ENCODE peak calls at places on chromosomes 3 and 15, in four cellular contexts. S is GM12865, Y is body of pancreas, A is prostate gland. E is an unnamed sample.

GRCh38 chr15:60392986-60393811 is 4.6 kb downstream of the ANXA2 start:
- DNase-seq in S (no peak), Y (peak), A (peak), E (no peak)

GRCh38 chr3:114892117-114892870 is 254.8 kb downstream of the ZBTB20 start:
- DNase-seq in S (no peak), Y (peak), A (no peak), E (no peak)

GRCh38 chr3:160921020-160921635 is 165.1 kb downstream of the PPM1L start:
- DNase-seq in S (peak), Y (peak), A (no peak), E (peak)

GRCh38 chr3:188320757-188321156 is 166.8 kb downstream of the LPP start:
- DNase-seq in S (no peak), Y (no peak), A (no peak), E (no peak)

GRCh38 chr15:82556315-82557035 is 16.2 kb upstream of the RPS17 start:
- DNase-seq in S (no peak), Y (no peak), A (no peak), E (no peak)

GRCh38 chr3:168100777-168101492 is 5.2 kb upstream of the GOLIM4 start:
- DNase-seq in S (no peak), Y (no peak), A (no peak), E (no peak)

GRCh38 chr15:44541282-44541958 is 4.5 kb downstream of the EIF3J start:
- DNase-seq in S (no peak), Y (no peak), A (no peak), E (no peak)

GRCh38 chr3:40930772-40931171 is 268.5 kb upstream of the CTNNB1 start:
- DNase-seq in S (no peak), Y (peak), A (no peak), E (no peak)

GRCh38 chr15:40084657-40085056 is 24.0 kb downstream of the BMF start:
- DNase-seq in S (no peak), Y (no peak), A (no peak), E (no peak)

GRCh38 chr3:140276698-140277097 is 341.7 kb downstream of the CLSTN2 start:
- DNase-seq in S (peak), Y (no peak), A (no peak), E (no peak)
- TF ChIP-seq CTCF in S (peak), Y (peak), A (peak), E (peak)

DNA sequence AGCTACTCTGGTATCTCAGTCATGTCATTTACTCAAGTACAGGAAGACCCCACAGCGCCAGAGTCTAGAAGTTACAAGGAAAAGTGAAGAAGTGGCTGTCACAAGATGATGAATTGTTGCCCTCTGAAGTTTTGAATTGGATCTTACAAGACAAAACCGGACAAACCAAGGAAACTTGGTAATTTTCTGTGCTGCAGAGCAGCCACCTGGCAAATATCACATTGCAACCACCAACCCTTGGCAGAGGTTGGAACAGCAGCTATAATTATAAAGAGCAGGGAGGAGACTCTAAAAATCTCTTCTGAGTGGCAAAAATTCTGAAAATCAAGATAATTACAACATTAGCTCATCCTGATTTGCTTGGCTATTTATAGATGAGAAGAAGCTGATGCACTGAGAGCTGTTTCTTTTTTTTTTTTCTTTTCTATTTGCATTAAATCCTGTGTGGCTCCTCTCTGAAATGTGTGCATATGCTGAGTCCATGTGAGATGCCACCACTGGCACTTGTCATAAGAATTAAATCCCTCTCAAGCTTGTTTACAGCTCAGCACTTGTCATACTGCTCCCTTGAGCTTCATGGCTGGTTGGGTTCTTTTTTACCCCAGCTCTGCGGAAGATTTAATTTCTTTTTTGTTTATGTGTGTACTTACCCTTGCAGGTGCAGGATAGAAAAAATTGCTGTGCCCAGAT is 68.0 kb upstream of the MNS1 start:
- DNase-seq in S (peak), Y (no peak), A (no peak), E (no peak)
- TF ChIP-seq CTCF in S (no peak), Y (no peak), A (no peak), E (no peak)

GRCh38 chr3:43882976-43883680 is 192.4 kb downstream of the ABHD5 start:
- DNase-seq in S (no peak), Y (no peak), A (no peak), E (no peak)

GRCh38 chr3:43876648-43877047 is 185.9 kb downstream of the ABHD5 start:
- DNase-seq in S (no peak), Y (no peak), A (no peak), E (no peak)

GRCh38 chr3:43874290-43874689 is 183.6 kb downstream of the ABHD5 start:
- DNase-seq in S (no peak), Y (no peak), A (no peak), E (no peak)

GRCh38 chr3:43883729-43884396 is 193.1 kb downstream of the ABHD5 start:
- DNase-seq in S (no peak), Y (peak), A (peak), E (no peak)

GRCh38 chr3:43879166-43879565 is 188.4 kb downstream of the ABHD5 start:
- DNase-seq in S (peak), Y (no peak), A (no peak), E (peak)
- TF ChIP-seq CTCF in S (peak), Y (no peak), A (no peak), E (peak)

GRCh38 chr15:38562278-38562677 is 2.3 kb downstream of the RASGRP1 start:
- DNase-seq in S (peak), Y (no peak), A (no peak), E (no peak)

GRCh38 chr15:38563723-38564519 is 693 bp downstream of the RASGRP1 start:
- DNase-seq in S (peak), Y (peak), A (peak), E (peak)

GRCh38 chr15:38565287-38565670 is 665 bp upstream of the RASGRP1 start:
- DNase-seq in S (no peak), Y (no peak), A (no peak), E (no peak)

GRCh38 chr15:38560456-38560926 is 4.1 kb downstream of the RASGRP1 start:
- DNase-seq in S (peak), Y (no peak), A (no peak), E (peak)

GRCh38 chr15:38564557-38565286 is at the start of gene RASGRP1:
- DNase-seq in S (peak), Y (peak), A (peak), E (peak)
- TF ChIP-seq CTCF in S (peak), Y (no peak), A (peak), E (peak)

DNA sequence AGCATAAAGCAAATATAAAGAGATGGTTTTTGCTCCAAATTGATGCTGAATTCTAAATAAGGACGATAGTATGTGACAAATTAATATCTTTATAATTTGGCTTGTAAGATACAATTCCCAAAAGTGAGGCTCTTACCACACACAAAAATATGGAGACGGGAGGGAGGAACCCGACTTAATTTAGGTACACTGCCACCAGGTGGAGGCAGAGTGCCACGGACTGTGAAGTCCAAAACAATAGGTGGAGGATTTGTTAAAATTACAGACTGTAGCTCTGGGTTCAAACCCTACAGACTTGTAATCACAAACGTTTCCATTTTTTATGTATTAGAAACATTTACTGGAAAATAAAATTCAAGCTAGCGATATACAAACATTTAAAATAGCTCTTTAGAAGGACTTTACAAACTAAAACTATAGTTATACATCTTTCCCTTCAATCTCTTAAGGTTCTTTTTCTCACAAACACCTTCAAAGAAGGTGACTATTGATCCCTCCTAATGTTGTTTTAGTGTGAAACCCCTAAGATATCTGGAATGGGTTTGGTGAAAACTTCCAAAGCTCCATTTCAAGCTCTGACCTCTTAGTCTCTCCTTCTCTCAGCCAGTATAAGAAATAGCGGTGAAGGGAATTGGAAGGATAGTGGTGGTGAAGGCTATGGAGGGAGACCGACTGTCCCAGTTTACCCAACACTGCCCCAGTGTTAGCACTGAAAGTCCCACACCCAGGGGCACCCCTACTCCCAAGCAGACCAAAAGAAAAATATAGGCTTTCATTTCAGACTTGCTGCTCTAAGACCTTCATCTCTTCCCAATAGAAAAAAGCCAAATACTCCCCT is 89.7 kb downstream of the AQP9 start:
- DNase-seq in S (peak), Y (peak), A (peak), E (peak)
- TF ChIP-seq CTCF in S (peak), Y (peak), A (peak), E (peak)

GRCh38 chr15:57326196-57326595 is 50.1 kb upstream of the CGNL1 start:
- DNase-seq in S (no peak), Y (no peak), A (no peak), E (no peak)

GRCh38 chr15:57327985-57328471 is 48.3 kb upstream of the CGNL1 start:
- DNase-seq in S (no peak), Y (no peak), A (no peak), E (no peak)

GRCh38 chr15:57329582-57330367 is 46.5 kb upstream of the CGNL1 start:
- DNase-seq in S (no peak), Y (no peak), A (no peak), E (no peak)

GRCh38 chr15:57330619-57331018 is 45.7 kb upstream of the CGNL1 start:
- DNase-seq in S (no peak), Y (no peak), A (no peak), E (no peak)

GRCh38 chr15:57328479-57329250 is 47.6 kb upstream of the CGNL1 start:
- DNase-seq in S (no peak), Y (no peak), A (no peak), E (no peak)
- TF ChIP-seq CTCF in S (no peak), Y (no peak), A (no peak), E (no peak)

DNA sequence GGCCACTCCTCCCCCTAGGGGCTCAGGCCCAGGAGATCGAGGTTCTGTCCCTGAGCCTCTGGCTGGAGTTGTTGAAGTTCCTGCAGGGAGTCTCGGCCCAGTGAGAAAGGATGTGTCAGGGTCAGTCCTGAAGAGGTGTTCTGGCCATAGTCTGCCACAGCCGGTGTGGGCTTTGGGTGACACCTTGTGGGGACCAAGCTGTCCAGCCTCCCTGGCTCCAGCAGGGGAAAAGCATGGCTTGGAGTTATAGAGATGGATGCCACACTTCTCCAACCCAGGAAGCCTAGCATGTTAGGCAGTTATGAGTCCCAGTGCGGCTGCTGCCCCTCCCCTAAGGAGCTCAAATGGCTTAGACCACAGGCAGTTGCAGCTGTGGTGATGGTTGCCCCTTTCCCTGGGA is 945.6 kb upstream of the GBE1 start:
- DNase-seq in S (peak), Y (no peak), A (no peak), E (no peak)
- TF ChIP-seq CTCF in S (peak), Y (no peak), A (no peak), E (no peak)

E was measured in GM20000.